ENCODE peak calls at places on chromosome 17, in seven cellular contexts. R is HT-29; M is WTC11; S is T-helper 1 cell; U is stimulated activated CD8-positive, alpha-beta memory T cell treated with anti-CD3 and anti-CD28 coated beads, Interleukin-4, amount 100 ng/mL, for 1 hour; J is T-helper 2 cell; Y is GM13976. Z is an unnamed sample.

GRCh38 chr17:74296548-74296936 is 22.5 kb downstream of the DNAI2 start:
- DNase-seq in Y (no peak), S (no peak), M (peak), J (no peak), R (peak), U (no peak), Z (no peak)

GRCh38 chr17:14299261-14300093 is 1.4 kb upstream of the HS3ST3B1 start:
- DNase-seq in Y (no peak), R (no peak), U (no peak), J (peak), M (peak), S (no peak), Z (no peak)

GRCh38 chr17:57943140-57943539 is 12.1 kb downstream of the CUEDC1 start:
- DNase-seq in R (peak), U (no peak), M (no peak), Y (no peak), J (no peak), S (no peak), Z (no peak)

GRCh38 chr17:3475812-3476686 is at the start of gene ASPA:
- DNase-seq in J (no peak), R (no peak), U (no peak), M (no peak), S (no peak), Y (no peak), Z (no peak)

GRCh38 chr17:33809748-33810147 is 445.3 kb upstream of the CCL2 start:
- DNase-seq in M (no peak), Y (no peak), S (no peak), U (no peak), J (no peak), R (no peak), Z (no peak)

GRCh38 chr17:64315032-64315490 is 52.0 kb upstream of the TEX2 start:
- DNase-seq in R (no peak), S (no peak), U (no peak), Y (no peak), M (no peak), J (no peak), Z (no peak)

GRCh38 chr17:80952291-80952690 is 39.4 kb upstream of the CHMP6 start:
- DNase-seq in M (peak), U (no peak), S (no peak), R (no peak), Y (no peak), J (no peak), Z (no peak)

GRCh38 chr17:74972107-74972972 is at the start of gene HID1:
- DNase-seq in R (peak), Y (peak), M (peak), J (peak), U (peak), S (peak), Z (peak)

GRCh38 chr17:58335779-58336455 is 7.3 kb upstream of the TSPOAP1 start:
- DNase-seq in U (no peak), M (no peak), R (peak), J (peak), Y (no peak), S (peak), Z (peak)

GRCh38 chr17:74325743-74326379 is at the start of gene KIF19:
- DNase-seq in U (no peak), S (peak), Y (peak), J (peak), M (peak), R (no peak), Z (peak)

GRCh38 chr17:1946021-1946932 is 78.9 kb downstream of the RTN4RL1 start:
- DNase-seq in U (no peak), S (no peak), M (no peak), Y (no peak), R (no peak), J (no peak), Z (no peak)

GRCh38 chr17:35849469-35850348 is 19.0 kb downstream of the HEATR9 start:
- DNase-seq in Y (peak), S (peak), M (peak), J (peak), U (no peak), R (peak), Z (peak)

GRCh38 chr17:41967141-41967920 is 736 bp downstream of the CNP start:
- DNase-seq in Y (peak), U (no peak), J (peak), M (peak), R (peak), S (peak), Z (peak)

GRCh38 chr17:45221081-45221996 is at the start of gene FMNL1:
- DNase-seq in S (peak), M (peak), Y (peak), U (no peak), R (no peak), J (peak), Z (peak)

GRCh38 chr17:6328279-6328678 is 106.6 kb downstream of the AIPL1 start:
- DNase-seq in Y (no peak), U (no peak), R (peak), J (no peak), M (no peak), S (no peak), Z (no peak)

GRCh38 chr17:55286681-55287589 is 22.2 kb downstream of the HLF start:
- DNase-seq in R (no peak), J (no peak), S (no peak), Y (no peak), M (no peak), U (no peak), Z (no peak)

GRCh38 chr17:81398855-81399451 is 3.7 kb downstream of the BAHCC1 start:
- DNase-seq in Y (no peak), M (no peak), S (no peak), U (no peak), R (peak), J (no peak), Z (no peak)

GRCh38 chr17:30379303-30380105 is 777 bp downstream of the CPD start:
- DNase-seq in U (peak), R (peak), Y (peak), S (peak), M (peak), J (no peak), Z (no peak)

GRCh38 chr17:37802712-37803416 is 58.0 kb upstream of the HNF1B start:
- DNase-seq in R (no peak), S (no peak), Y (no peak), J (no peak), U (no peak), M (no peak), Z (no peak)

GRCh38 chr17:44323359-44324091 is 1.1 kb downstream of the SLC25A39 start:
- DNase-seq in R (no peak), U (no peak), S (no peak), M (no peak), Y (peak), J (no peak), Z (no peak)

GRCh38 chr17:49926886-49927285 is 42.1 kb upstream of the DLX4 start:
- DNase-seq in J (no peak), S (no peak), Y (no peak), M (no peak), U (no peak), R (no peak), Z (no peak)

GRCh38 chr17:41932821-41933389 is 2.5 kb downstream of the ODAD4 start:
- DNase-seq in M (no peak), U (no peak), R (no peak), Y (no peak), J (no peak), S (no peak), Z (no peak)

GRCh38 chr17:74305865-74306654 is 20.0 kb upstream of the KIF19 start:
- DNase-seq in U (no peak), M (no peak), J (no peak), R (peak), Y (no peak), S (no peak), Z (no peak)

GRCh38 chr17:64147110-64148016 is 17.4 kb upstream of the ERN1 start:
- DNase-seq in J (no peak), M (no peak), U (no peak), R (peak), S (no peak), Y (no peak), Z (no peak)

GRCh38 chr17:29369831-29370735 is 20.1 kb upstream of the TAOK1 start:
- DNase-seq in M (peak), U (peak), J (peak), R (peak), Y (peak), S (peak), Z (peak)

GRCh38 chr17:43416998-43417891 is 18.5 kb downstream of the ARL4D start:
- DNase-seq in J (no peak), U (no peak), S (no peak), Y (no peak), M (no peak), R (no peak), Z (no peak)

GRCh38 chr17:35088647-35088910 is 25.1 kb upstream of the RFFL start:
- DNase-seq in R (peak), S (no peak), U (no peak), Y (no peak), M (no peak), J (no peak), Z (no peak)

GRCh38 chr17:31494259-31495048 is 103.0 kb downstream of the RAB11FIP4 start:
- DNase-seq in J (peak), S (peak), Y (peak), R (peak), U (no peak), M (no peak), Z (peak)

GRCh38 chr17:49437696-49438438 is 23.2 kb upstream of the PHB1 start:
- DNase-seq in J (no peak), R (no peak), M (no peak), U (no peak), S (no peak), Y (no peak), Z (no peak)

GRCh38 chr17:10033449-10033848 is 128.4 kb upstream of the RCVRN start:
- DNase-seq in S (no peak), M (no peak), R (no peak), U (no peak), J (no peak), Y (no peak), Z (no peak)

GRCh38 chr17:50893183-50893993 is 27.2 kb upstream of the TOB1 start:
- DNase-seq in M (no peak), R (peak), U (no peak), J (no peak), S (no peak), Y (peak), Z (no peak)

GRCh38 chr17:34598161-34598776 is 18.9 kb downstream of the TMEM132E start:
- DNase-seq in U (no peak), M (peak), Y (no peak), S (no peak), J (no peak), R (no peak), Z (no peak)

GRCh38 chr17:694239-694638 is 20.4 kb downstream of the VPS53 start:
- DNase-seq in S (no peak), J (no peak), R (no peak), Y (no peak), M (no peak), U (no peak), Z (no peak)